ENCODE peak calls at places on chromosomes 7 and 10, in six cellular contexts. Y, S, D, B, G and A are unnamed samples.

GRCh38 chr10:119362122-119362521 is 154.8 kb downstream of the GRK5 start:
- DNase-seq in Y (no peak), S (no peak), D (no peak), B (no peak), G (no peak), A (no peak)

GRCh38 chr7:2106920-2107319 is 125.8 kb downstream of the MAD1L1 start:
- DNase-seq in Y (peak), S (no peak), D (no peak), B (no peak), G (no peak), A (no peak)

GRCh38 chr7:32218741-32219283 is 148.6 kb upstream of the PDE1C start:
- DNase-seq in Y (no peak), S (no peak), D (no peak), B (no peak), G (no peak), A (no peak)

GRCh38 chr10:70656489-70656888 is 15.8 kb upstream of the ADAMTS14 start:
- DNase-seq in Y (peak), S (no peak), D (no peak), B (no peak), G (peak), A (peak)

GRCh38 chr7:134327896-134328295 is 11.2 kb upstream of the SLC35B4 start:
- DNase-seq in Y (peak), S (peak), D (no peak), B (peak), G (peak), A (peak)

GRCh38 chr10:3136763-3137611 is 35.6 kb downstream of the PITRM1 start:
- DNase-seq in Y (peak), S (no peak), D (peak), B (no peak), G (peak), A (no peak)

GRCh38 chr10:132063432-132063831 is 2.3 kb upstream of the JAKMIP3 start:
- DNase-seq in Y (no peak), S (no peak), D (no peak), B (no peak), G (no peak), A (no peak)

GRCh38 chr7:69431626-69432025 is 166.6 kb upstream of the AUTS2 start:
- DNase-seq in Y (no peak), S (no peak), D (no peak), B (no peak), G (no peak), A (no peak)

GRCh38 chr10:71080381-71081228 is 131.8 kb upstream of the UNC5B start:
- DNase-seq in Y (no peak), S (no peak), D (no peak), B (no peak), G (no peak), A (no peak)

GRCh38 chr10:4767033-4767814 is 58.8 kb upstream of the AKR1E2 start:
- DNase-seq in Y (peak), S (peak), D (no peak), B (peak), G (peak), A (peak)

GRCh38 chr10:71408436-71409225 is 11.9 kb downstream of the CDH23 start:
- DNase-seq in Y (no peak), S (no peak), D (no peak), B (no peak), G (no peak), A (no peak)

GRCh38 chr7:35854311-35854710 is 53.5 kb downstream of the SEPTIN7 start:
- DNase-seq in Y (no peak), S (no peak), D (no peak), B (no peak), G (no peak), A (no peak)

GRCh38 chr7:127367679-127368078 is 24.8 kb downstream of the ZNF800 start:
- DNase-seq in Y (no peak), S (no peak), D (no peak), B (no peak), G (no peak), A (no peak)

GRCh38 chr7:16644624-16644986 is 949 bp downstream of the ANKMY2 start:
- DNase-seq in Y (peak), S (peak), D (no peak), B (peak), G (peak), A (peak)

GRCh38 chr10:93620925-93621324 is 8.6 kb downstream of the PDE6C start:
- DNase-seq in Y (no peak), S (no peak), D (no peak), B (no peak), G (no peak), A (no peak)

GRCh38 chr7:30743371-30744074 is 8.4 kb upstream of the INMT start:
- DNase-seq in Y (peak), S (no peak), D (no peak), B (peak), G (peak), A (peak)

GRCh38 chr7:945556-946255 is 8.8 kb downstream of the ADAP1 start:
- DNase-seq in Y (no peak), S (no peak), D (no peak), B (no peak), G (no peak), A (no peak)

GRCh38 chr7:4202954-4203353 is 479.1 kb upstream of the FOXK1 start:
- DNase-seq in Y (no peak), S (no peak), D (no peak), B (no peak), G (no peak), A (no peak)

GRCh38 chr10:7408003-7408493 is 2.8 kb downstream of the SFMBT2 start:
- DNase-seq in Y (no peak), S (peak), D (no peak), B (peak), G (no peak), A (peak)

GRCh38 chr10:3172081-3172445 is 519 bp downstream of the PITRM1 start:
- DNase-seq in Y (peak), S (no peak), D (no peak), B (peak), G (peak), A (peak)

GRCh38 chr7:79241288-79242055 is 212.0 kb downstream of the MAGI2 start:
- DNase-seq in Y (peak), S (no peak), D (no peak), B (no peak), G (peak), A (peak)

GRCh38 chr10:97081621-97082235 is 104.0 kb downstream of the SLIT1 start:
- DNase-seq in Y (peak), S (peak), D (no peak), B (peak), G (peak), A (peak)

GRCh38 chr10:74500026-74500704 is 326.2 kb upstream of the KAT6B start:
- DNase-seq in Y (no peak), S (no peak), D (no peak), B (no peak), G (no peak), A (no peak)

GRCh38 chr10:8437896-8438295 is 383.4 kb downstream of the GATA3 start:
- DNase-seq in Y (no peak), S (no peak), D (no peak), B (no peak), G (no peak), A (no peak)

GRCh38 chr7:43148161-43148731 is 35.8 kb downstream of the HECW1 start:
- DNase-seq in Y (peak), S (no peak), D (no peak), B (no peak), G (no peak), A (no peak)

GRCh38 chr10:69642747-69643146 is 12.7 kb downstream of the FAM241B start:
- DNase-seq in Y (no peak), S (no peak), D (no peak), B (no peak), G (no peak), A (no peak)

GRCh38 chr7:47576031-47576908 is 5.6 kb downstream of the TNS3 start:
- DNase-seq in Y (peak), S (no peak), D (no peak), B (no peak), G (peak), A (peak)

GRCh38 chr10:97131702-97132101 is 54.1 kb downstream of the SLIT1 start:
- DNase-seq in Y (no peak), S (no peak), D (no peak), B (no peak), G (peak), A (peak)

GRCh38 chr10:126250527-126251310 is 137.6 kb downstream of the ADAM12 start:
- DNase-seq in Y (peak), S (no peak), D (no peak), B (no peak), G (peak), A (peak)

GRCh38 chr10:35533565-35533964 is 71.6 kb upstream of the GJD4 start:
- DNase-seq in Y (no peak), S (no peak), D (no peak), B (no peak), G (no peak), A (peak)

GRCh38 chr7:7570584-7570983 is 3.9 kb downstream of the MIOS start:
- DNase-seq in Y (no peak), S (no peak), D (no peak), B (no peak), G (no peak), A (no peak)

GRCh38 chr10:99538287-99538917 is 5.7 kb downstream of the NKX2-3 start:
- DNase-seq in Y (no peak), S (no peak), D (no peak), B (no peak), G (no peak), A (no peak)
- H3K4me3 ChIP-seq in Y (no peak), S (no peak), D (no peak), B (no peak), G (no peak), A (no peak)

GRCh38 chr10:122854648-122855047 is 9.0 kb upstream of the CUZD1 start:
- DNase-seq in Y (peak), S (no peak), D (no peak), B (no peak), G (peak), A (peak)

GRCh38 chr10:122849900-122850605 is 4.4 kb upstream of the CUZD1 start:
- DNase-seq in Y (peak), S (no peak), D (no peak), B (no peak), G (no peak), A (no peak)

GRCh38 chr10:122850705-122851640 is 5.3 kb upstream of the CUZD1 start:
- DNase-seq in Y (peak), S (no peak), D (no peak), B (no peak), G (peak), A (peak)

GRCh38 chr10:122853665-122854313 is 8.1 kb upstream of the CUZD1 start:
- DNase-seq in Y (peak), S (no peak), D (no peak), B (no peak), G (peak), A (no peak)

DNA sequence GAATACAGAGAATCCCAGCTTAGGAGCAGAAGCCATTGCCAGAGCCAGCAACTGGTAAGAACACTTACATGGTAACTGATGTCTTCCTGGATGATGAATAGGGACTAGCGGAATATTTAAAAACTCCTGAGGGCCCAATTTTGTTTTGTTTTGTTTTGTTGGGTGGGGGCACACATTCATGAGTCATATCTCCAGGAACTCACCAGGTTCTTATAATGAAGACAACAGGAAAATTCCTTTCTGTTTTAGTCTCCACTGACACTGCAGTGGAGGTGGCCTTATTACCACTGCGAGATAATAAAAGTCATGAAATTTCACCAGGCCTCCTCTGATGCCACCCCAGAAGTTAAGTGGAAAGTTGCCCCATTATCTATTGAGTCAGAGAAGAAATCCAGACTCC is 6.6 kb upstream of the CUZD1 start:
- DNase-seq in Y (no peak), S (no peak), D (no peak), B (no peak), G (peak), A (peak)
- H3K4me3 ChIP-seq in Y (no peak), S (no peak), D (no peak), B (no peak), G (no peak), A (no peak)

GRCh38 chr10:50619171-50619570 is 4.6 kb downstream of the SGMS1 start:
- DNase-seq in Y (no peak), S (no peak), D (no peak), B (no peak), G (no peak), A (no peak)
- H3K4me3 ChIP-seq in Y (no peak), S (no peak), D (no peak), B (no peak), G (no peak), A (no peak)

DNA sequence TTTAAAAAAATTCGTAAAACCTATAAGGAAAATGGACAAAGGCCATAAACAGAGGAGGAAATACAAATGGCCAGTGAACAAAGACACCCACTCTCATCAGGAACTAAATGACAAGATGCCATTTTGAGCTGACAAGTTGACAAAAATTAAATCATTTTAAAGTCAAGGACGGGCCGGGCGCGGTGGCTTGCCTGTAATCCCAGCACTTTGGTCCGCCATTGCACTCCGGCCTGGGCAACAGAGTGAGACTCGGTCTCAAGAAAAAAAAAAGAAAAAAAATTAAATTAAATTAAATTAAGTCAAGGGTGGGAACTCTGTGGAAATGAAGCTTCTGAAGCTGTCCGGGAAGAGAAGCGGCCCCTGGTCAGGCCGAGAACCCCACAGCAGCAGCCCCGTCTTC is 1.2 kb upstream of the NOM1 start:
- DNase-seq in Y (no peak), S (no peak), D (no peak), B (no peak), G (no peak), A (no peak)
- H3K4me3 ChIP-seq in Y (no peak), S (no peak), D (peak), B (no peak), G (peak), A (peak)

DNA sequence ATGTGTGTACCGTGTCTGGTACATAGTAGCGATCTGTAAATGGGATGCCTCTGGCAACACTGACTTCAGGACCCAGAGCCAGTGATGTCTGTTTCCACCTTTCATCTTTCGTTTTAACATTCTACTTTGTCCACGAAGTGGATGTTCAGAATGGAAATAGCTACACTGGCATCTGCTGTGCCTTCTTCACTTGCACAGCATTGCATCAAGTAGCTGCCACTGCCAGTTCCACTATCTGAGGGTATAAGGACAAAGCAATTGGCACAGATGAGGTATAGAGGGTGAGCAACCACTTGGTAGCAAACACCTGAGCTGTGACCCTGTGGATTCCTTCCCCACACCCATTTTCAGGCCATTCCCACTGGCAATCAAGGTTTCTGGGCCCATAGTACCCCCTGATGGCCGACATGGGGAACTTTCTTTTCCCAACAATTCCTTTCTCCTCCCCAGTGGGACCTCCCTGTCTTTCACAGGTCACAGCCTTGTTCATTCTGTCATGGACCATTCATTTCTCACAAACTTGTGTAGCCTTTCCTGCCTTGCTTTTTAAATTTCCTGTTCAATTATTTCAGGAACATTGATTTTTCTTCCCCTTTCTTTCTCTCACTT is 4.0 kb downstream of the ITGA8 start:
- DNase-seq in Y (no peak), S (no peak), D (no peak), B (peak), G (peak), A (peak)
- H3K4me3 ChIP-seq in Y (no peak), S (no peak), D (peak), B (no peak), G (no peak), A (no peak)

GRCh38 chr7:120033114-120033513 is 239.9 kb upstream of the KCND2 start:
- DNase-seq in Y (no peak), S (no peak), D (no peak), B (no peak), G (peak), A (peak)
- H3K4me3 ChIP-seq in Y (no peak), S (no peak), D (no peak), B (no peak), G (no peak), A (no peak)

DNA sequence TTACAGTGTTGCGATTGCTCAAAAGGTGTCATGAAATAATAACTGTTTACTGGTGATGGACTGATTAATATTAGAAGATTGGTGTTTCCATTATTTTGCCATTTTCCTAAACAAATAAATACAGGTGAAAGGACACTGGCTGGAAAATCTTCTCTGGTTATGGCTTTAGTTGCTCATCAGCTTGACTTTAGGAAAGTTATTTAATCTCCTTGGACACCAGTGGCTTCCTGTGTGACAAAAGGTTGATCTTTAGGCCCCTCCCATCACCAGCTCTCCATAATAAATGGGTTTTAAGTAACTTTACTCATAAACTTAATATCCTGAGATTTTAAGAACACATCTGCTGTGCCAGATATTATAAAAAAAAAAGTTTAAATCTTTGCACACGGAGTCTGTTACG is 737 bp downstream of the CABCOCO1 start:
- DNase-seq in Y (no peak), S (no peak), D (no peak), B (no peak), G (no peak), A (no peak)
- H3K4me3 ChIP-seq in Y (no peak), S (no peak), D (peak), B (peak), G (peak), A (peak)

DNA sequence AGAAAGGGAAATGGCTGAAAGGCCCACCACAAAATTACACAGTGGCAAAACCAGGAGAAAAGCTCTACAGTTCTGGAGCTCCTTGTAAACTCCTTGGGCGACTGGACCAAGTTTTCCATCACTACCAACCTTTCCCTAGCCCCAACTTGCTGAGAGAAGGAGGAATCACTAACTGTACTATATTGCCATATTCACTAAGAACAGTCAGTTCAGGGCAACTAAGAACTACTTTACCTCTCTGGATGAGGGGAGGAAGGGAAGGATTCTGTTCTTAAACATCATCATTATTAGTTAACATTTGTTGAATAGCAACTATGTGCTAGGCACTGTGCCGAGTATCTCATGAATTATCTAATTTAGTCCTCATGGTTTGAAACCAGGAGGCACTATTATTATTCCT is 98.1 kb upstream of the SVIL start:
- DNase-seq in Y (no peak), S (no peak), D (no peak), B (no peak), G (no peak), A (no peak)
- H3K4me3 ChIP-seq in Y (no peak), S (no peak), D (peak), B (no peak), G (peak), A (no peak)

GRCh38 chr7:116528008-116528789 is 3.4 kb downstream of the CAV1 start:
- DNase-seq in Y (peak), S (no peak), D (no peak), B (no peak), G (peak), A (peak)
- H3K4me3 ChIP-seq in Y (peak), S (no peak), D (peak), B (no peak), G (peak), A (peak)

GRCh38 chr7:45157653-45158401 is at the start of gene RAMP3:
- DNase-seq in Y (no peak), S (no peak), D (no peak), B (peak), G (no peak), A (no peak)
- H3K4me3 ChIP-seq in Y (no peak), S (no peak), D (peak), B (peak), G (no peak), A (no peak)